ENCODE peak calls at places on chromosome 9, in ten cellular contexts. X, W, Z, F, M, R, A, C, N and G are unnamed samples.

GRCh38 chr9:112332977-112333638 is at the start of gene PTBP3:
- DNase-seq in C (peak), X (peak), Z (peak), W (peak), M (no peak), F (no peak), R (peak), N (no peak), A (peak), G (peak)

GRCh38 chr9:13364271-13364670 is 84.8 kb upstream of the MPDZ start:
- DNase-seq in M (no peak), W (no peak), A (no peak), N (no peak), C (no peak), X (no peak), R (no peak), F (no peak), Z (no peak), G (no peak)

GRCh38 chr9:130732131-130732530 is 38.6 kb downstream of the EXOSC2 start:
- DNase-seq in A (no peak), Z (peak), R (peak), X (no peak), M (no peak), C (no peak), F (no peak), N (no peak), W (no peak), G (no peak)

GRCh38 chr9:130188860-130189481 is 16.8 kb downstream of the NCS1 start:
- DNase-seq in F (no peak), C (no peak), W (no peak), N (no peak), X (no peak), R (no peak), A (no peak), Z (no peak), M (no peak), G (no peak)

GRCh38 chr9:105039180-105039799 is 111.3 kb upstream of the ABCA1 start:
- DNase-seq in C (no peak), N (no peak), R (no peak), M (no peak), A (no peak), W (no peak), Z (no peak), F (no peak), X (no peak), G (no peak)

GRCh38 chr9:93154293-93154903 is 20.3 kb upstream of the NINJ1 start:
- DNase-seq in M (no peak), A (no peak), F (no peak), X (no peak), R (peak), Z (peak), W (no peak), C (peak), N (no peak), G (no peak)

GRCh38 chr9:125794708-125795107 is 47.5 kb downstream of the PBX3 start:
- DNase-seq in W (no peak), R (no peak), M (no peak), C (no peak), F (no peak), N (no peak), X (no peak), Z (no peak), A (no peak), G (no peak)

GRCh38 chr9:107044872-107045271 is 181.9 kb downstream of the ZNF462 start:
- DNase-seq in N (no peak), Z (no peak), X (no peak), R (no peak), C (no peak), W (no peak), M (no peak), A (no peak), F (no peak), G (no peak)

GRCh38 chr9:967436-967835 is 9.0 kb upstream of the DMRT3 start:
- DNase-seq in F (no peak), C (no peak), A (no peak), Z (no peak), X (no peak), R (no peak), M (no peak), N (no peak), W (no peak), G (no peak)

GRCh38 chr9:98215266-98215665 is 22.8 kb upstream of the CORO2A start:
- DNase-seq in Z (no peak), C (no peak), A (no peak), R (no peak), M (no peak), W (no peak), N (no peak), X (no peak), F (no peak), G (no peak)

GRCh38 chr9:91690540-91691249 is 259.3 kb downstream of the ROR2 start:
- DNase-seq in C (no peak), N (no peak), R (peak), X (no peak), Z (peak), F (no peak), A (peak), W (no peak), M (no peak), G (no peak)

GRCh38 chr9:3903273-3903672 is 377.5 kb upstream of the RFX3 start:
- DNase-seq in A (no peak), M (no peak), C (no peak), F (no peak), N (no peak), X (no peak), W (no peak), Z (no peak), R (no peak), G (no peak)

GRCh38 chr9:106625259-106625789 is 237.6 kb upstream of the ZNF462 start:
- DNase-seq in W (no peak), N (no peak), Z (no peak), R (no peak), F (no peak), M (no peak), C (no peak), X (no peak), A (no peak), G (no peak)

GRCh38 chr9:121303456-121304451 is 35.8 kb downstream of the GSN start:
- DNase-seq in C (no peak), F (no peak), Z (no peak), M (no peak), W (no peak), N (no peak), A (no peak), X (no peak), R (no peak), G (no peak)
- H3K4me3 ChIP-seq in C (no peak), F (no peak), Z (no peak), M (no peak), W (no peak), N (no peak), A (peak), X (peak), R (no peak), G (peak)

DNA sequence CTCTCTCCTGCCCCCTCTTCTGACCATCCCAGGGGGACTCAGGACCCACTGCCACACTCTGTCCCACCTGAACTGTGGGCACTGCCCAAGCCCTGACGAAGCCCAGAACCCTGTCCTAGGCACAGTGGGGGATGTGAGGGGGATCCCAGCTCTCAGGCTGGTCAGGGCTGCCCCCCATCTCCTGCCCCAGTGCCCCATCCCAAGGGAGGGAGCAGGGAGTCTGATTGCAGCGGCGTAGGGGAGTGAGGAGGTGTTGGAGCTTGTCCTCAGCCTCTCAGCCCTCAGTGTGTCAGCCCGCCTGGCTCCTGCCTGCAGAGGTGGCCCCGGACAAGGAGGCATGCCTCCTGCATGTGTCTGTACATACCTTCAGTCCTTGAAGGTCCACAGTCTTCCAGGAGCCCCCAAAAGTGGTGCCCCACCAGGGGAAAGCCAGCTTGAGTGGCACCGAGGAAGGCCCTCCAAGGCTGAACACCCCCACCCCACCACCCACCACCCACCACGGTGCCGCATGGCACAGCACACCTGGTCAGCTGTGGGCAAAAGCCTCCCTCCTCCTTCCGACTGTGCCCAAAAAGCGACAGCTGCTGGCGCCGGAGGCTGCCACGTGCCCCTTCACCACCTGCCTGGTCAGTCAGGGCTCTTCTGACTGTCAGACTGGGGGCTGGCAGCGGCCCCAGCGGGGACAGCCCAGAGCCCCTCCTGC is 930 bp downstream of the SARDH start:
- DNase-seq in X (no peak), W (no peak), N (peak), M (no peak), C (no peak), F (no peak), Z (no peak), R (no peak), A (no peak), G (no peak)
- H3K4me3 ChIP-seq in X (peak), W (no peak), N (peak), M (no peak), C (no peak), F (peak), Z (no peak), R (no peak), A (no peak), G (no peak)

DNA sequence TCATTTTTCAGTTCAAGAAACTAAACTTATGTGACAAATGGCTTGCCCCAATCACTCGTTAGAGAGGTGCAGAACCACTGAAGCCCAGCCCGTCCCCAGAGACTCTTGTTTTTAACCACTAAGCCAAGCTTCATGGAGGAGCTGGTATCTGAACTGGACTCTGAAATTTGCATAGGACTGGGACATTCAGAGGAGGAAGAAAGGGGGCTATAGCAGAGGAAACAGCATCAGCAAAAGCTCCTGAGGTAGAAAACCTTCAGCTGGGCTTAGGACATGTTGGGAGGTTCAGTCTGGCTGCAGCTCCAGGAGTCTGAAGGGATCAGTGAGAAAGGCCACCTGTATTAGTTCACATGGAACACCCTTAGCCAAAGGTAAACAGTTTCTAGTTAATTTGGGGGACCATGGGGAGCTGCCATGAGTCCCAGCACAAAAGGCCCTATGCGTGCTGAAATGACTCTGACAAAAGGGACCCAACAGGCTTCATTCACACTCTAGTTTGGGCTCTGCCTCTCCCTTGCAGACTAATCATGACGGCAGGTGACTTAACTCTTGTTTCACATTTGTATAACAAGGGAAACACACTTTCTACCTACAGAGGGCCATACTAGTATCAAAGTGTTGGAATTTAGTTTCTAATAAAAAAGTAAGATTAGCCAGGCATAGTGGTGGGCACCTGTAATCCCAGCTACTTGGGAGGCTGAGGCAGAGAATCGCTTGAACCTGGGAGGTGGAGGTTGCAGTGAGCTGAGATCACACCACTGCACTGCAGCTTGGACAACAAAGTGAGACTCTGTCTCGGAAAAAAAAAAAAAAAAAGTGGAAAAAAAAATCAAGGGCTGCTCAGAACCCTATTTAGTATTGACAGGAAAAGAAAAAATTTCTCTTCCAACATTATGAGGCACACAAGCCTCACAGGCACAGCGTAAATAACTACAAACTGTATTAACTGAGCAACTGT is 10.2 kb downstream of the FBXO10 start:
- DNase-seq in X (no peak), Z (no peak), C (no peak), R (no peak), M (no peak), F (no peak), W (no peak), A (no peak), N (no peak), G (no peak)
- H3K4me3 ChIP-seq in X (no peak), Z (no peak), C (no peak), R (no peak), M (no peak), F (no peak), W (no peak), A (no peak), N (no peak), G (no peak)

DNA sequence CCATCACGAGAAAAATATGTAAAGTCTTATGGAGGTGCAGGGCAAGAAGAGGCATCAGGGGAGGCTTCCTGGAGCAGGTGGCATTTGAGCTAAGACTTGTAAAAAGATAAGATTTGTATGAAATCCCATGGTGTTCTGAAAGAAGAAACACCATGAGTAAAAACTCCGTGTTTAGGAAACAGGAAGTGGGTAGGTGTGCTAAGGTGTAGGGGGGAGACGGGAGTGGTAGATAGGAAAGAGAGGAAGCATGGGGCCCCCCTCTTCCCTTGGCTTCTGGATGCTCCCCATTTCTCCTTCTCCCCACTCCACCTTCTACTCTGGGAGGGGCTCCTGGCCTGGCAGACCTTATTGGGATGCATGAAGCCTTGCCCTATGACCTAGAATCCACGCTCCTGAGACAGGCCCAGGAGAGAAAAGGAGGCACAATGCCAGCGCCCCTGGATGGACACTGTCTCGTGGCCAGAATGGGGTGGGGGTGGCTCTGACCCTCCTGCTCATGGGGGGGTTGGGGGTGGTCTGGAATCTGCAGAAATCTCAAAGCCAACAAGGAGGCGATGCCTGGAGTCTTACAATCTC is 103.6 kb downstream of the GTF3C4 start:
- DNase-seq in W (no peak), R (no peak), X (no peak), A (no peak), F (no peak), M (no peak), N (no peak), Z (no peak), C (no peak), G (no peak)
- H3K4me3 ChIP-seq in W (no peak), R (no peak), X (no peak), A (no peak), F (no peak), M (no peak), N (no peak), Z (no peak), C (no peak), G (no peak)